ENCODE peak calls at places on chromosomes 13 and 19, in five cellular contexts. K is foreskin fibroblast, P is AG10803, V is mucosa of descending colon, H is neural crest cell. N is an unnamed sample.

GRCh38 chr19:18475004-18475453 is 37.1 kb upstream of the ISYNA1 start:
- DNase-seq in K (no peak), V (no peak), P (no peak), H (no peak), N (no peak)

GRCh38 chr13:41254902-41255301 is 8.5 kb downstream of the MTRF1 start:
- DNase-seq in P (no peak), V (no peak), K (no peak), H (no peak), N (no peak)

GRCh38 chr13:22173605-22174004 is 502.7 kb downstream of the FGF9 start:
- DNase-seq in K (no peak), V (no peak), H (no peak), P (peak; percentile 66), N (no peak)

GRCh38 chr13:106036870-106037269 is 498.6 kb downstream of the EFNB2 start:
- DNase-seq in K (no peak), H (no peak), P (no peak), V (no peak), N (no peak)

GRCh38 chr19:30339624-30340525 is 32.3 kb upstream of the ZNF536 start:
- DNase-seq in P (no peak), V (no peak), H (no peak), K (no peak), N (no peak)

GRCh38 chr19:1864480-1865171 is 1.2 kb upstream of the KLF16 start:
- DNase-seq in K (peak; percentile 65), V (peak; percentile 86), H (peak; percentile 81), P (peak; percentile 59), N (no peak)

GRCh38 chr19:6611441-6611852 is 20.5 kb upstream of the CD70 start:
- DNase-seq in P (peak; percentile 57), V (no peak), H (no peak), K (no peak), N (no peak)

GRCh38 chr13:46516624-46517318 is 36.2 kb upstream of the LRCH1 start:
- DNase-seq in K (no peak), P (peak; percentile 17), H (no peak), V (no peak), N (no peak)

GRCh38 chr13:35796627-35797026 is 320.1 kb upstream of the MAB21L1 start:
- DNase-seq in K (no peak), V (no peak), P (no peak), H (no peak), N (no peak)

GRCh38 chr13:19181021-19181620 is 503 bp downstream of the TUBA3C start:
- DNase-seq in K (no peak), H (no peak), V (no peak), P (no peak), N (no peak)

GRCh38 chr19:49145485-49146407 is 9.4 kb downstream of the HRC start:
- DNase-seq in P (peak; percentile 72), H (peak; percentile 86), V (peak; percentile 80), K (peak; percentile 58), N (peak; percentile 81)

GRCh38 chr19:1690570-1691307 is 38.3 kb upstream of the TCF3 start:
- DNase-seq in V (peak; percentile 49), K (no peak), H (peak; percentile 60), P (no peak), N (no peak)

GRCh38 chr19:7829162-7829520 is 877 bp upstream of the EVI5L start:
- DNase-seq in V (no peak), P (no peak), H (no peak), K (no peak), N (no peak)

GRCh38 chr13:114053026-114053425 is 79.2 kb upstream of the C13orf46 start:
- DNase-seq in P (peak; percentile 38), H (no peak), K (peak; percentile 52), V (peak; percentile 53), N (no peak)

GRCh38 chr19:50287331-50287730 is 41.8 kb downstream of the KCNC3 start:
- DNase-seq in V (no peak), H (no peak), K (no peak), P (no peak), N (no peak)

GRCh38 chr19:5623397-5624153 is 692 bp downstream of the SAFB start:
- DNase-seq in V (no peak), P (no peak), K (no peak), H (peak; percentile 2), N (no peak)

GRCh38 chr13:51230473-51231105 is 8.4 kb downstream of the FAM124A start:
- DNase-seq in V (no peak), P (peak; percentile 32), H (no peak), K (peak; percentile 25), N (peak; percentile 63)

GRCh38 chr13:83325454-83325853 is 556.8 kb downstream of the SLITRK1 start:
- DNase-seq in P (peak; percentile 85), H (no peak), V (no peak), K (peak; percentile 79), N (no peak)

GRCh38 chr13:113912596-113912995 is 48.7 kb upstream of the GAS6 start:
- DNase-seq in H (no peak), P (peak; percentile 64), V (no peak), K (no peak), N (no peak)

GRCh38 chr13:45441633-45442032 is 23.1 kb upstream of the COG3 start:
- DNase-seq in K (peak; percentile 47), P (peak; percentile 33), H (no peak), V (no peak), N (no peak)

GRCh38 chr13:49113526-49114286 is 106.4 kb upstream of the MLNR start:
- DNase-seq in V (no peak), P (peak; percentile 62), K (peak; percentile 33), H (no peak), N (no peak)

GRCh38 chr13:28718538-28719226 is at the start of gene SLC46A3:
- DNase-seq in K (peak; percentile 99), H (peak; percentile 95), V (peak; percentile 98), P (peak; percentile 99), N (peak; percentile 99)

GRCh38 chr19:8041553-8041952 is 11.0 kb upstream of the CCL25 start:
- DNase-seq in V (no peak), P (no peak), K (no peak), H (no peak), N (peak; percentile 13)

GRCh38 chr13:104920091-104920490 is 1615.4 kb downstream of the EFNB2 start:
- DNase-seq in P (no peak), H (no peak), K (no peak), V (no peak), N (no peak)

GRCh38 chr19:403221-404036 is 5.5 kb downstream of the C2CD4C start:
- DNase-seq in K (no peak), V (peak; percentile 29), P (no peak), H (no peak), N (peak; percentile 42)

GRCh38 chr19:57771417-57771816 is 1.9 kb downstream of the ZNF586 start:
- DNase-seq in H (no peak), P (no peak), K (no peak), V (no peak), N (no peak)

GRCh38 chr13:58531614-58532013 is 900.1 kb downstream of the PCDH17 start:
- DNase-seq in P (no peak), K (no peak), V (no peak), H (no peak), N (no peak)

GRCh38 chr19:29942404-29943261 is 594 bp downstream of the URI1 start:
- DNase-seq in K (peak; percentile 12), P (peak; percentile 25), V (peak; percentile 88), H (peak; percentile 46), N (peak; percentile 73)

DNA sequence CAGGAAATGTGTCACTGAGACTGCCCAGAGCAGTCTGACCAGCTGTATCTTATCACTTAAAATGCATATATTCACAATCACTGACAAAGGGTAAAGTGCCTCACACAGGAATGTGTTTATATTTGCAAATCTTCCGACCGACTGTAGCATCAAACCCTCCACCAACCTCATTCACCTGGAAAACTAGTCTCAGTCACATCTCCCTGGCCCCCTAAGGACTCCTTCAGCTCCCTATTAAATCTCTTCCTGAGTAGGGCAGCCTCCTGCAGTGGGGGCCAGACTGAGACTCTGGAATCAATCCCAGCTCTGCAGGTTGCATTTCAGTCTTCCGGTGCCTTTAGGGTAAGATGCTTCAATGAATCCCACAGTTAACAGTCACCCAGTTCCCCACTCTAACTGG is 738.2 kb upstream of the SLITRK5 start:
- DNase-seq in K (no peak), V (no peak), P (no peak), H (no peak), N (no peak)
- TF ChIP-seq CTCF in K (no peak), V (no peak), P (no peak), H (no peak), N (no peak)

GRCh38 chr19:45130888-45131615 is 29.7 kb downstream of the NKPD1 start:
- DNase-seq in K (no peak), V (no peak), P (no peak), H (no peak), N (peak; percentile 41)
- TF ChIP-seq CTCF in K (peak; percentile 16), V (no peak), P (peak; percentile 22), H (peak; percentile 54), N (peak; percentile 29)

GRCh38 chr19:23098988-23099387 is 17.8 kb upstream of the ZNF730 start:
- DNase-seq in P (no peak), K (no peak), H (no peak), V (no peak), N (no peak)
- TF ChIP-seq CTCF in P (no peak), K (no peak), H (no peak), V (no peak), N (no peak)

GRCh38 chr13:52450793-52451116 is 321 bp upstream of the VPS36 start:
- DNase-seq in H (no peak), P (no peak), V (no peak), K (no peak), N (no peak)
- TF ChIP-seq CTCF in H (no peak), P (no peak), V (no peak), K (no peak), N (peak; percentile 32)

GRCh38 chr19:37691881-37692504 is 27.6 kb downstream of the ZNF607 start:
- DNase-seq in K (peak; percentile 87), V (peak; percentile 84), H (peak; percentile 79), P (peak; percentile 76), N (peak; percentile 87)
- TF ChIP-seq CTCF in K (no peak), V (no peak), H (peak; percentile 23), P (no peak), N (peak; percentile 55)

N was measured in dorsolateral prefrontal cortex.